ENCODE peak calls at places on chromosomes 12 and 14, in five cellular contexts. P is uterus; A is ovary; B is OCI-LY7; O is CD8-positive, alpha-beta memory T cell. C is an unnamed sample.

GRCh38 chr12:122855985-122856831 is 21.0 kb downstream of the HIP1R start:
- DNase-seq in P (no peak), A (no peak), B (no peak), O (no peak), C (no peak)

GRCh38 chr12:104352106-104352713 is 48.7 kb downstream of the EID3 start:
- DNase-seq in P (no peak), A (no peak), B (no peak), O (no peak), C (no peak)

GRCh38 chr14:54642950-54643695 is 76.2 kb downstream of the SAMD4A start:
- DNase-seq in P (no peak), A (no peak), B (peak), O (no peak), C (peak)

GRCh38 chr12:1582709-1583050 is 11.7 kb downstream of the FBXL14 start:
- DNase-seq in P (no peak), A (no peak), B (no peak), O (no peak), C (no peak)

GRCh38 chr12:26011099-26011498 is 52.6 kb downstream of the RASSF8 start:
- DNase-seq in P (no peak), A (no peak), B (no peak), O (no peak), C (no peak)

GRCh38 chr14:33271216-33271615 is 332.5 kb downstream of the NPAS3 start:
- DNase-seq in P (no peak), A (no peak), B (no peak), O (no peak), C (no peak)

GRCh38 chr12:2244013-2244861 is 191.4 kb downstream of the CACNA1C start:
- DNase-seq in P (peak), A (peak), B (no peak), O (no peak), C (no peak)

GRCh38 chr14:102320033-102320660 is 601 bp downstream of the ZNF839 start:
- DNase-seq in P (peak), A (peak), B (peak), O (peak), C (peak)

GRCh38 chr12:106238146-106238545 is 9.7 kb downstream of the CKAP4 start:
- DNase-seq in P (no peak), A (no peak), B (no peak), O (no peak), C (no peak)

GRCh38 chr12:120971299-120972180 is 6.8 kb upstream of the HNF1A start:
- DNase-seq in P (no peak), A (no peak), B (peak), O (no peak), C (peak)

GRCh38 chr12:73547421-73547820 is 990.2 kb upstream of the ATXN7L3B start:
- DNase-seq in P (no peak), A (no peak), B (no peak), O (no peak), C (peak)

GRCh38 chr14:84959796-84960515 is 570.0 kb upstream of the FLRT2 start:
- DNase-seq in P (no peak), A (no peak), B (no peak), O (no peak), C (no peak)

GRCh38 chr12:38721611-38722252 is 183.7 kb downstream of the CPNE8 start:
- DNase-seq in P (no peak), A (no peak), B (no peak), O (no peak), C (no peak)

GRCh38 chr12:110012137-110012536 is 12.9 kb downstream of the ANKRD13A start:
- DNase-seq in P (no peak), A (no peak), B (peak), O (no peak), C (no peak)

GRCh38 chr12:96343347-96343954 is 56.8 kb downstream of the CDK17 start:
- DNase-seq in P (no peak), A (no peak), B (peak), O (no peak), C (peak)

GRCh38 chr12:79911889-79912656 is 22.8 kb downstream of the PPP1R12A start:
- DNase-seq in P (no peak), A (no peak), B (no peak), O (no peak), C (no peak)

GRCh38 chr14:76754586-76754985 is 6.7 kb upstream of the VASH1 start:
- DNase-seq in P (no peak), A (no peak), B (no peak), O (no peak), C (no peak)

GRCh38 chr14:36069535-36069900 is 107.0 kb downstream of the PTCSC3 start:
- DNase-seq in P (no peak), A (no peak), B (peak), O (no peak), C (peak)

GRCh38 chr12:132507656-132508055 is 17.7 kb downstream of the FBRSL1 start:
- DNase-seq in P (no peak), A (no peak), B (no peak), O (no peak), C (no peak)

GRCh38 chr12:67766370-67766769 is 117.8 kb downstream of the DYRK2 start:
- DNase-seq in P (no peak), A (no peak), B (no peak), O (no peak), C (no peak)

GRCh38 chr12:123120452-123121166 is 30.3 kb downstream of the PITPNM2 start:
- DNase-seq in P (no peak), A (no peak), B (no peak), O (no peak), C (no peak)

GRCh38 chr12:127292736-127293135 is 974.2 kb upstream of the TMEM132C start:
- DNase-seq in P (no peak), A (no peak), B (no peak), O (no peak), C (no peak)

DNA sequence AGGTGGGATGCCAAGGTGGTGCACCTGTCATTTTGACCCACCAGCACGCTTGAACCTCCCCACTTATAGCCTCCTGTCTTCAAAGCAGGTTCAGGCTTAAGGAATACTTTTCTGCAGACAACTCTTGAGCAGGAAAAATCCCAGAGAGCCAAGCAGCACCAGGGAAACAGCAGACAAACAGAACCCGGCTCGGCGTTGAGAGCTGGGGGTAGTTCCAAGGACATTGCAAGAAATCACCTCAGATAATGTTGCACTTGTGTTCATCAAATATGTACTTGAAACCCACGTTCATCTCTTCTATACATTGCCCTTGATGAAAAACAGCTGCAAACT is 203.6 kb downstream of the PPM1H start:
- DNase-seq in P (no peak), A (no peak), B (no peak), O (no peak), C (no peak)
- H3K4me3 ChIP-seq in P (no peak), A (no peak), B (no peak), O (no peak), C (no peak)

DNA sequence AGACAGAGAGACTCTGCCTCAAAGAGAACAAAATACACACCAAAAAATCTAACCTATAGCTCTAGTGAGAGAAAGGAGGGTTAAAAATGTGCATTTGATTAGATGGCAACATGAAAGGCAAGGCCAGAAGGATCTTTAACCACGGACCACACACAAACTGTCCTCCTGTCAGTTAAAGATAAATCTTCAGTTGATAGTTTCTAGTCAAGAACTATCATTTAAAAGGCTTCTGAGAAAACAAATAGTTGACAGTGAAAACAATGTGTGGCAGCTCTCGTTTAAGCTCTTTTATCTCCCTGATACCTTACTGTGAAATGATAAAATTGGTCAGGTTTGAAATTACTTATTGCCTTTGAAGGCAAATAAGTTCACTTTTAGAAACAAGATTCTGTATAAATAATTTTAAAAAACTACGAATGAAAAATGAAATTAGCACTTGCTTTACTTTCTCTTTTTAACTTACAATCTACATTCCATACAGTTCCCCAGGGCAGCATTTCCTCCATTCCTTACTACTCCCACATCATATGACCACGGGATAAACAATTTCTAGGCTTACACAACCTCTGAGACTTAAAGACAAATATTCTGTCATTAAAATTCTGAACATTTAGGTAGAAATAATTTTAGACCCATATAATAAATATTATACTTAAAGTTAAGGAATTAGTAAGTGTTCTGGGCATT is 71.4 kb upstream of the GNPNAT1 start:
- DNase-seq in P (no peak), A (no peak), B (no peak), O (no peak), C (no peak)
- H3K4me3 ChIP-seq in P (no peak), A (no peak), B (no peak), O (no peak), C (no peak)

DNA sequence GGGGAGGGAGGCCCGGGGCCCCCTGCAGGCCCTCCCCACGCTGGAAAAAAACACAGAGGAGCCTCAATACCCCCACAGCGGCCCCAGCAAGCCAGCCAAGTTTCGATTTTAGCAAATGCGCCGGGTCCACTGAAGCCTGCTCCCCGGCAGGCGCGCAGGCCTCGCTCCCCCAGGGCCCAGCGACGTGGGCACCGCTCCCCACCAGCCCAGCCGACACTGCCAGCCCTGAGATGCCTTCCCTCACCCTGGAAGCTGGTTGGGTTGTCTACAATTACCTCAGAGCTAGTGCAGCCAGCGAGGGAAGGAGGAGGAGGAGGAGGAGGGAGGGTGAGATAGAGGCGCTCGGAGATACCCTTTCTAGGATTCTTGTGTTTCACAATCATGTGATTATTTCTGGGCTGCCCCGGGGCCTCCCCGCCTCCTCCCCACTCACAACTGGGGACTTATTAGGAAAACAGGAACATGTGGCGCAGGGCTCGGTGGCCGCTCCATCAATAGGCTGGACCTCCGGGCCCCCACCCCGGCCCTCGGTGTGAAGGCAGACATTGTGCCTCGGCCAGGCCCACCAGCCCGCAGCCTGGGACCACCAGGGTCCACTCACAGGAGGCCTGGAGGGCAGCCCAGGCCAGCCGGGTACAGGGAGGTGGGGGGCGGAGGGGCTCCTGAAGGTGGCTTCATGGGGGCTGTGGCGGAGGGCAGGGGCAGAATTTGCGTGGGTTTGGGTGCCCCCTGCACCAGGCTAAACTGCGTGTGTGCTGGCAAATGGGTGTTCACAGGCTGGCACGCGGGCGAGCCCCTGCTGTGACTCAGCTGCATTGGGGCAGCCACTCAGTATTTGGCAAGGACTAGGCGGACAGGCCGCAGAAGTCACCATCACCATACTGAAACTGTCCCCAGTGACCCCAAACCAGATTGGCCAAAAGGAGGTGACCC is 109.9 kb downstream of the NCOR2 start:
- DNase-seq in P (peak), A (peak), B (no peak), O (peak), C (peak)
- H3K4me3 ChIP-seq in P (peak), A (peak), B (no peak), O (peak), C (peak)

DNA sequence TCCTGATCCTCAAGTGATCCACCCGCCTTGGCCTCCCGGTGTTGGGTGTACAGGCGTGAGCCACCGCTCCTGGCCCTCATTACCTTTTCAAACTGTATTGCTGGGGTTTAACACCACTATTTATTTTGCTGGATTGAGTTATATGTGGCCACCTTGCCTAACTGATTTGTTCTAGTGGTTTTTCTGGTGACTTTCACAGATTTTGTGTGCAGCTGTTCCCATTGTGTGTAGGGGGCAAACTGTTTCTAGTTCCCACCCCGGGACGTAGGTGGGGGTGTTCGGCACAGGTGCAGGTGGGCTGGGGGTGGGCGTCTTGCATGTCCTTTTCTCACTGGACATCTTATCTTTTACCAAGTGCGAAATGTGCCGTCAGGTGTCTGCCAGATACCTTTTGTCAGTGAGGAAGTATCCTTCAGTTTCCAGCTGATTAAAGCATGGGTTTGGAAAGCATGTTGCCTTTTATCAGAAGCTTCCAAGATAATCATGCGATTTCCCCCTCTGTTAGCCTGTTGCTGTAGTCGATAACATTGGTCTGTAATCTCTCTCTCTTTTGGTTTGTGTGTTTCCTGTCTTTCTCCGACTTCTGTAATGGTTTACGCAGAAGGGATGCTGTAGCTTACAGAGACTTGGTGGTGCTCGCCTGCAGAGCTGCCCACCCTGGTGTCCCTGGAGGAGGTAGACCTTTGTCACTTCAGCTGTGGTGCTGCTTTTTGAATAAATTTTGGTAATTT is 33.6 kb downstream of the AACS start:
- DNase-seq in P (no peak), A (no peak), B (no peak), O (no peak), C (no peak)
- H3K4me3 ChIP-seq in P (no peak), A (no peak), B (no peak), O (no peak), C (no peak)

DNA sequence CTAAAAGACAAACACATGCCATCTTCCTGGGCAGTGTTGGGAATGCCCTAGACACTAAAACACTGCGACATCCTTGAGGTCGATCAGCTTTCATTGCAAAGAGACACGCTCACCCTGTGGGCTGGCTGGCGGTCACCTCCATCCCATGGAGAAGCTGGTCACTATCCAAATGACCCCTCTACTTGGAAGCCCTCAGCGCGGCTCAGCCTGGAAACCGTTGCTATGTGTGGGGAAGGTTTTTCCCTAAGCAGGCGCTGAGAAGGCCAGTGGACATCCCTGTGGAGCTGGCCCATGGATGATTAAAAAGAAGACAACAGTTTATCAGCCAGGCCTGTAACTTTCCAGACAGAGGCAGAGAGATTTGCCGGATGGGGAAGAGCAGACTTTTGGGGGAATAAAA is 16.8 kb downstream of the GSC start:
- DNase-seq in P (no peak), A (no peak), B (no peak), O (no peak), C (no peak)
- H3K4me3 ChIP-seq in P (no peak), A (no peak), B (no peak), O (no peak), C (no peak)

GRCh38 chr12:6953417-6954315 is 2.5 kb downstream of the PTPN6 start:
- DNase-seq in P (no peak), A (no peak), B (peak), O (peak), C (peak)
- H3K4me3 ChIP-seq in P (no peak), A (no peak), B (peak), O (peak), C (peak)

GRCh38 chr12:27478949-27479348 is 32.4 kb downstream of the SMCO2 start:
- DNase-seq in P (no peak), A (no peak), B (no peak), O (no peak), C (no peak)

GRCh38 chr12:27472604-27473003 is 26.1 kb downstream of the SMCO2 start:
- DNase-seq in P (no peak), A (no peak), B (no peak), O (no peak), C (no peak)

GRCh38 chr12:27480031-27480430 is 33.5 kb downstream of the SMCO2 start:
- DNase-seq in P (no peak), A (no peak), B (no peak), O (no peak), C (peak)

GRCh38 chr12:27474344-27474743 is 27.8 kb downstream of the SMCO2 start:
- DNase-seq in P (no peak), A (no peak), B (no peak), O (no peak), C (no peak)

GRCh38 chr12:27477049-27477448 is 30.5 kb downstream of the SMCO2 start:
- DNase-seq in P (no peak), A (no peak), B (no peak), O (no peak), C (no peak)
- H3K4me3 ChIP-seq in P (no peak), A (no peak), B (no peak), O (no peak), C (no peak)

DNA sequence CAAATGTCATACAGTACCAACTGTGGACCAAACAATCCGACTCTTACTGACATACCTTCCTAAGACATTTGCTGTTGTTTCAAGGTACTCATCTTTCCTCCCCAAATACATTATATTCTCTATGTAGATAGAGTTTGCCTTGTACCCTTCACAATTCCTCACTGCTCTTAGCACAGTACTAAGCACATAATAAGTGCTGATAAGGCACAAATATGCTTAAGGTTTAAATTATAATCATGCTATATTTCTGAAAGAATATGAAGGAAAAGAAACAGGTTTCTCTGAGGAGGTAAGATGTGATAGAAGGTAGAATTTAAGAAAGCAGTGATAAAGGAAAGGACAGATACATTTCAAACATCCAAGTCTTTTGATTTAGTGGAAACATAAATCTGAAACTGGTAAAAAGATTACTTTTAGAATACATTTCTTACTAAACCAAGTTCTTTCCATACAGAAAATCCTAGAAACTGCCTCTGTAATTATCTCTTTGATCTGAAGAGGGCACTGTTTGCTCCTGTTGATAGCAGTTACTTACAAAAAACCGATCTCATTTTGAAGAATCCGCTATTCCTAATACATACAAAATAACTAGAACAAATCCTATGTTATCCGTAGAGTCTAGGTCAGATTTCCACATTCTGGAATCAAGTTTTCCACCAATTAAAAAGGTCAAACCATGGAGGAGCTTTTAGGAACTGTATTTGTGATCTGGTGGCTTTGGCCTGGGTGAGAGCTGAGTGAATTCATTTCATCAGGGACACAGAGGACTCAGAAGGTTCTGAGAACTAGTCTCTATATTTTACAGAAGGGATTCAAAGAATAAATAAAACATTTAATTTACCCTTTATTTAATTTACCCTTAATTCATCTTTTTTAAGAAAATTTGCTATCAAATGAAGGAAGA is 311.9 kb downstream of the DAD1 start:
- DNase-seq in P (no peak), A (no peak), B (peak), O (no peak), C (peak)
- H3K4me3 ChIP-seq in P (no peak), A (no peak), B (no peak), O (no peak), C (no peak)

C was measured in NB4.